ENCODE peak calls at places on chromosome 13, in four cellular contexts. Q, I, T and K are unnamed samples.
A peak's percentile ranks its signal among the peaks of the same experiment; 100 is the strongest.

GRCh38 chr13:25686831-25687495 is 315.2 kb downstream of the ATP8A2 start:
- DNase-seq in T (no peak), I (no peak), Q (no peak), K (no peak)

GRCh38 chr13:77786888-77787287 is 89.4 kb downstream of the SLAIN1 start:
- DNase-seq in Q (no peak), T (no peak), I (peak; percentile 66), K (no peak)

GRCh38 chr13:73898276-73898675 is 235.9 kb downstream of the KLF12 start:
- DNase-seq in T (peak; percentile 68), Q (no peak), I (no peak), K (no peak)

GRCh38 chr13:113186061-113186900 is 22.2 kb downstream of the PCID2 start:
- DNase-seq in T (no peak), Q (no peak), I (no peak), K (no peak)

GRCh38 chr13:85497652-85498051 is 301.6 kb downstream of the SLITRK6 start:
- DNase-seq in Q (no peak), I (peak; percentile 95), T (peak; percentile 89), K (peak; percentile 94)

GRCh38 chr13:109196896-109197295 is 567.5 kb downstream of the MYO16 start:
- DNase-seq in T (no peak), Q (no peak), I (no peak), K (no peak)

GRCh38 chr13:50387124-50387581 is 371.9 kb downstream of the KCNRG start:
- DNase-seq in T (no peak), I (peak; percentile 61), Q (peak; percentile 72), K (no peak)

GRCh38 chr13:111383591-111384440 is 63.4 kb downstream of the TEX29 start:
- DNase-seq in I (no peak), Q (no peak), T (no peak), K (no peak)

DNA sequence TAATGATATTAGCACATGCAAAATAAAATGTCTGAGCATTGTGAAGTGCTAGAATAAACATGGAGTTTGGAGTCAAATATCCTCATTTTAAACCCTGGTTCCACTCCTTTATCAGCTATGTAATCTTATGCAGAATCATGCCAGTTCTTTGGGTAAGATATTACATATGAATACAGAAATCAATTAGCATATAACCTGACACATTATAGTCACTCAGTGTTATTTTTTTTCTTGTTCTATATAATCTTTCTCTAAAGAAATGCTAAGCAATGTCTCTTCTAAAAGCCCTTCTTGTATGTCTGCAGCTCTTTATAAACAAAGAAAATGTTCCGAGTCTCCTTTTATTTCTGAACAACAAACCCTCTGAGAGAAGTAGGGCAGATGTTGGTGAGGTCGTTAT is 5.6 kb downstream of the CBY2 start:
- DNase-seq in I (no peak), Q (no peak), T (no peak), K (no peak)
- H3K4me3 ChIP-seq in I (no peak overlapping the region), Q (no peak overlapping the region), T (no peak overlapping the region), K (no peak overlapping the region)

GRCh38 chr13:21476893-21477472 is 17.9 kb upstream of the ZDHHC20 start:
- DNase-seq in I (peak; percentile 84), Q (peak; percentile 92), T (no peak), K (peak; percentile 39)

GRCh38 chr13:21475115-21475514 is 16.0 kb upstream of the ZDHHC20 start:
- DNase-seq in T (no peak), Q (no peak), I (no peak), K (no peak)

GRCh38 chr13:21481359-21481758 is 22.3 kb upstream of the ZDHHC20 start:
- DNase-seq in T (no peak), Q (no peak), I (no peak), K (no peak)

GRCh38 chr13:21483748-21484147 is 24.6 kb upstream of the ZDHHC20 start:
- DNase-seq in Q (no peak), I (no peak), T (no peak), K (no peak)

DNA sequence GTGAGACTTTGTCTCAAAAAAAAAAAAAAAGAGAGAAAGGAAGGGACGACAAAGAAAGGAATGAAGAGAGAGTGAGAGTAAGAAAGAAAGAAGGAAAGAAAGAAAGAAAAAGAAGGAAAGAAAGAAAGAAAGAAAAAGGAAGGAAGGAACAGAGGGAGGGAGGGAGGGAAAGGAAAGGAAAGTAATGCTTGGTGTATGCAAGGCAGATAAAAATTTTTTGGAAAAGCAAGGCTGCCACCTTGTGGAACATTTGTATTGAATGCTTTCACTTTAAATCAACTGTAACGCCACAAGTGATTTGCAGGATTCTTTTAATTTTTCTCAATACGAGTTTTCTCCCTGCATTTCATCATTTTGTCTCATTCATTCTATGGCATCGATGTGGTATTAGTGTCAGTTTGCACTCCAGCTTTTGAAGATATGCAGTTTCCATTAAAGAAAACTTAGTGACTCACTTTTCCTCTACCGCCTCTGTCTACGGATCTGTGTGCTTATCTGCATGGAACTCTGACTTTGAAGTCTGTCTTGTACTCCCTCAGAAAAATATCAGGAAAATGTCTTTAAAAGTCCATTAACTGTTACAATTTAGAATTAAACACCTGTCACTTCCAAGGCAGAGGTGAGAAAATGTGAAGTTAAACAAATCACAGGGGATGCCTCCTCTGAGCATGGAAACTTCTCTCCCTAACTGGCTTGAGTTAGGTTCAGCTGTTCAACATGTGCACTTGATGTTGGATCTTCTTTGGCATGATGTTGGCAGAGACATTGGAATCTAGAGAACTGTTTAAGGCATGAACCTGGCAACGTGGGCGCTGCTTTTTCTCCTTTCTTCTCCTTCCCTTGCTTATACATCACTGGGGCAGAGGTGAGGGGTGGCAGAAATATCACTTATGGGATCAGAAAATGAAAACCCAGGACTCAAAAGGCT is 20.0 kb upstream of the ZDHHC20 start:
- DNase-seq in I (peak; percentile 90), T (peak; percentile 31), Q (peak; percentile 75), K (peak; percentile 28)
- H3K4me3 ChIP-seq in I (peak overlapping the region; percentile 57), T (peak overlapping the region; percentile 20), Q (no peak overlapping the region), K (peak overlapping the region; percentile 29)

DNA sequence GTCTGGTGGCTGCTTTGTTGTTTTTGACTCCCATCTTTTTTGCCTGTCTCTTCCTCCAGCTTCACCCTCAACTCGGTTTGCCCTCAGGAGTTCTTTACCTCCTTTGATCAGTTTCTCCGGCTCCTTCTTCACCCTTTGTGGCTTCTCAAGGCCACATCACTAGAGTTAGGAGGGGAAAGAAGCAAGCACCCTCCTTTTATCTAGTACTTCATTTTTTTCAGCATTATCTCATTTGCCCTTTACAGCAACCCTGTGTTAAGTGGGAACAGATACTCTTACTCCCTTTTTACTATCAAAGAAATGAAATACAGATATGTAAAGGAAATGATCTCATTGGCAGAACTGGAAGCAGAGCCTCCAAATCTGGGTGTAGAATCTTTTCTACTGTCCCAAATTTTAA is 26.9 kb downstream of the RAP2A start:
- DNase-seq in Q (no peak), T (no peak), I (no peak), K (no peak)
- H3K4me3 ChIP-seq in Q (no peak overlapping the region), T (no peak overlapping the region), I (no peak overlapping the region), K (no peak overlapping the region)

GRCh38 chr13:91347212-91347995 is at the start of gene MIR17HG:
- DNase-seq in Q (peak; percentile 96), T (peak; percentile 28), I (peak; percentile 70), K (peak; percentile 55)
- H3K4me3 ChIP-seq in Q (peak within 1 kb of the TSS; percentile 83), T (peak within 1 kb of the TSS; percentile 45), I (peak within 1 kb of the TSS; percentile 75), K (peak within 1 kb of the TSS; percentile 71)

GRCh38 chr13:44507639-44508038 is 68.5 kb downstream of the TSC22D1 start:
- DNase-seq in Q (no peak), I (no peak), T (no peak), K (no peak)
- H3K4me3 ChIP-seq in Q (no peak overlapping the region), I (no peak overlapping the region), T (no peak overlapping the region), K (no peak overlapping the region)

GRCh38 chr13:102401305-102401704 is 543 bp downstream of the FGF14 start:
- DNase-seq in Q (no peak), T (no peak), I (peak; percentile 5), K (no peak)
- H3K4me3 ChIP-seq in Q (peak overlapping the region; percentile 31), T (no peak overlapping the region), I (peak overlapping the region; percentile 10), K (peak overlapping the region; percentile 66)

GRCh38 chr13:71483733-71484132 is 383.3 kb downstream of the DACH1 start:
- DNase-seq in I (no peak), T (no peak), Q (no peak), K (no peak)
- H3K4me3 ChIP-seq in I (no peak overlapping the region), T (no peak overlapping the region), Q (no peak overlapping the region), K (no peak overlapping the region)